ENCODE peak calls at places on chromosomes 2 and 18, in five cellular contexts. One of them, this sample, is unnamed.
A peak's percentile ranks its signal among the peaks of the same experiment; 100 is the strongest.

GRCh38 chr2:216345846-216346245 is 26.4 kb downstream of the MARCHF4 start:
- DNase-seq in HCT116: no peak
- DNase-seq in body of pancreas: no peak
- DNase-seq in A549: no peak
- DNase-seq in adrenal gland: no peak
- DNase-seq in this sample: no peak

GRCh38 chr2:45612741-45613140 is 1.7 kb upstream of the SRBD1 start:
- DNase-seq in body of pancreas: no peak
- DNase-seq in HCT116: no peak
- DNase-seq in adrenal gland: no peak
- DNase-seq in A549: peak; percentile 42
- DNase-seq in this sample: no peak

GRCh38 chr2:127577503-127577902 is 42.0 kb downstream of the MYO7B start:
- DNase-seq in body of pancreas: no peak
- DNase-seq in HCT116: no peak
- DNase-seq in A549: no peak
- DNase-seq in adrenal gland: no peak
- DNase-seq in this sample: no peak

GRCh38 chr2:32423536-32423935 is 66.7 kb downstream of the BIRC6 start:
- DNase-seq in HCT116: no peak
- DNase-seq in adrenal gland: peak; percentile 51
- DNase-seq in A549: no peak
- DNase-seq in body of pancreas: no peak
- DNase-seq in this sample: no peak

GRCh38 chr2:50546790-50547189 is 485.1 kb downstream of the NRXN1 start:
- DNase-seq in adrenal gland: no peak
- DNase-seq in HCT116: no peak
- DNase-seq in A549: no peak
- DNase-seq in body of pancreas: no peak
- DNase-seq in this sample: no peak

GRCh38 chr2:162241571-162241970 is 1.7 kb downstream of the FAP start:
- DNase-seq in A549: no peak
- DNase-seq in HCT116: no peak
- DNase-seq in adrenal gland: no peak
- DNase-seq in body of pancreas: no peak
- DNase-seq in this sample: no peak

GRCh38 chr2:232321156-232321816 is 57.3 kb upstream of the ALPP start:
- DNase-seq in HCT116: no peak
- DNase-seq in A549: no peak
- DNase-seq in adrenal gland: no peak
- DNase-seq in body of pancreas: no peak
- DNase-seq in this sample: peak; percentile 80

GRCh38 chr18:8912348-8913057 is 190.0 kb upstream of the NDUFV2 start:
- DNase-seq in body of pancreas: no peak
- DNase-seq in A549: no peak
- DNase-seq in HCT116: no peak
- DNase-seq in adrenal gland: no peak
- DNase-seq in this sample: no peak

GRCh38 chr2:86789687-86790133 is 1.0 kb downstream of the CD8A start:
- DNase-seq in body of pancreas: no peak
- DNase-seq in adrenal gland: no peak
- DNase-seq in A549: no peak
- DNase-seq in HCT116: no peak
- DNase-seq in this sample: no peak

GRCh38 chr18:75391275-75392115 is 36.0 kb downstream of the SMIM21 start:
- DNase-seq in A549: no peak
- DNase-seq in body of pancreas: no peak
- DNase-seq in adrenal gland: peak; percentile 10
- DNase-seq in HCT116: no peak
- DNase-seq in this sample: no peak

GRCh38 chr2:23452853-23453420 is 68.0 kb downstream of the KLHL29 start:
- DNase-seq in adrenal gland: no peak
- DNase-seq in HCT116: no peak
- DNase-seq in body of pancreas: no peak
- DNase-seq in A549: no peak
- DNase-seq in this sample: peak; percentile 81

GRCh38 chr2:25521665-25522387 is 151.6 kb downstream of the DTNB start:
- DNase-seq in body of pancreas: peak; percentile 19
- DNase-seq in HCT116: peak; percentile 35
- DNase-seq in A549: peak; percentile 76
- DNase-seq in adrenal gland: peak; percentile 42
- DNase-seq in this sample: no peak

GRCh38 chr2:25512707-25513106 is 160.7 kb downstream of the DTNB start:
- DNase-seq in HCT116: no peak
- DNase-seq in A549: peak; percentile 57
- DNase-seq in adrenal gland: no peak
- DNase-seq in body of pancreas: no peak
- DNase-seq in this sample: no peak

GRCh38 chr2:25514043-25514627 is 159.2 kb downstream of the DTNB start:
- DNase-seq in adrenal gland: no peak
- DNase-seq in HCT116: no peak
- DNase-seq in body of pancreas: no peak
- DNase-seq in A549: no peak
- DNase-seq in this sample: no peak

GRCh38 chr2:25521126-25521525 is 152.3 kb downstream of the DTNB start:
- DNase-seq in HCT116: no peak
- DNase-seq in body of pancreas: no peak
- DNase-seq in A549: no peak
- DNase-seq in adrenal gland: no peak
- DNase-seq in this sample: no peak

GRCh38 chr2:25517701-25518100 is 155.7 kb downstream of the DTNB start:
- DNase-seq in A549: no peak
- DNase-seq in adrenal gland: no peak
- DNase-seq in body of pancreas: no peak
- DNase-seq in HCT116: no peak
- DNase-seq in this sample: no peak
- H3K4me3 ChIP-seq in A549: no peak overlapping the region
- H3K4me3 ChIP-seq in adrenal gland: no peak overlapping the region
- H3K4me3 ChIP-seq in body of pancreas: no peak overlapping the region
- H3K4me3 ChIP-seq in HCT116: no peak overlapping the region
- H3K4me3 ChIP-seq in this sample: no peak overlapping the region

DNA sequence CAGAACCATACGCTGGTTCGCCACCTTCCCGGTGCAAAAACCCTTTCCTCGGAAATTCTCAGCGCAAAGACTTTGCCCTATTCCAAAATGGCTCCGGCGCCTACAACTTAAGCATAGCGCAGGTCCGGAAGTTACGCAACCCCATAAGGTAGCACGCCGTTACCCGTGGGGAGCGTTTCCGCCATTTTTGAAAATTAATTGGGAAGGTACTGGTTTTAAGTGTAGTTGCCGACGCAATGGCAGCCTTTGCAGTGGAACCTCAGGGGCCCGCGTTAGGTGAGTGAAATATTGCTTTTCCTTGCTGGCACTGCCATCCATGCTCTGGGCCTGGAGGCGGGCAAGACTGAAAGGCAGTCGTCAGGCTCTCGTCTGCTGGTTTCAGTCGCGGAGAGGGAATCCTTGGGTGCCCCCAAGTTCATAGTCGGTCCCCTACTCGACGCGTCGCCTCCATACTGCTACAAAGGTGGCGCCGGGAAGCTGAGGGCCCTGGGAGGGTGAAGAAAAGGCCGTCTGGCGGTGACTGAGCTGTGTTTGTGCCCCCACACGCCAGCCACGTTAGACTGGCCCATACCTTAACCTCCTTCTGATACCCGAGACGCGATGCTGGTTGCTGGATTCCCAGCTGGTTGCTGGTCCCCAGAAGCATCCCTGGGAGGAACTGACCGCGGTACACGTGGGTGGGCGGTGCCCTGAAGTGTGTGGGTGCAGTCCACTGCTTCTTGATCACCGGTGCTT is at the start of gene NUP35:
- DNase-seq in adrenal gland: peak; percentile 87
- DNase-seq in A549: peak; percentile 94
- DNase-seq in HCT116: peak; percentile 88
- DNase-seq in body of pancreas: peak; percentile 91
- DNase-seq in this sample: peak; percentile 89
- TF ChIP-seq POLR2A in adrenal gland: peak; percentile 44
- TF ChIP-seq POLR2A in A549: peak; percentile 45
- TF ChIP-seq POLR2A in HCT116: peak; percentile 59
- TF ChIP-seq POLR2A in body of pancreas: peak; percentile 76
- TF ChIP-seq POLR2A in this sample: no peak

GRCh38 chr2:64869126-64869525 is 120.1 kb upstream of the SLC1A4 start:
- DNase-seq in A549: no peak
- DNase-seq in adrenal gland: no peak
- DNase-seq in HCT116: no peak
- DNase-seq in body of pancreas: no peak
- DNase-seq in this sample: no peak

GRCh38 chr2:64874593-64874992 is 114.6 kb upstream of the SLC1A4 start:
- DNase-seq in adrenal gland: no peak
- DNase-seq in HCT116: no peak
- DNase-seq in A549: no peak
- DNase-seq in body of pancreas: no peak
- DNase-seq in this sample: no peak

GRCh38 chr2:64876137-64876647 is 113.0 kb upstream of the SLC1A4 start:
- DNase-seq in HCT116: peak; percentile 34
- DNase-seq in A549: peak; percentile 80
- DNase-seq in adrenal gland: peak; percentile 40
- DNase-seq in body of pancreas: no peak
- DNase-seq in this sample: peak; percentile 85

GRCh38 chr2:64875368-64875767 is 113.8 kb upstream of the SLC1A4 start:
- DNase-seq in adrenal gland: no peak
- DNase-seq in body of pancreas: no peak
- DNase-seq in A549: no peak
- DNase-seq in HCT116: no peak
- DNase-seq in this sample: no peak

DNA sequence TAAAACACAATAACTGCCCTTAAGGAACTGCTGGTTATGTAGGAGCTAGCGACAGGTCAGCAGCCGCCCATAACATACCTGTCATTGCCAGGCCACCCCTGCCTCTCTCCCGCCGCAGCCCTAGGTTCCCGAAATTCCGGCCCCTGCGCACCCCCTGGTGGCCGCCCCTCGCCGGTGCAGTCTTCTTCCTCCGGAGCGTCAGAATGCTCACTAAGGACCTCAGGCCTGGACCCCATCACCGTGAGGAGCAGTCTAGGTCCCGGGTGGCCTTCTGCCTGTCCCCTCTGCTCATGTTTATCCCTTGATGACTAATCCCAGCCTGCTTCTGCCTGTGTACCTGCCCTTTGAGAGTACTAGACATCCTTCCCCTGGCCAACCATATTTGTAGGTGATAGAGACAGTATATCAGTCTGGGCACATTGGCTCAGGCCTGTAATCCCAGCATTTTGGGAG is 115.7 kb upstream of the SLC1A4 start:
- DNase-seq in HCT116: peak; percentile 51
- DNase-seq in adrenal gland: peak; percentile 75
- DNase-seq in body of pancreas: peak; percentile 85
- DNase-seq in A549: peak; percentile 73
- DNase-seq in this sample: peak; percentile 98
- TF ChIP-seq CTCF in HCT116: peak; percentile 91
- TF ChIP-seq CTCF in adrenal gland: peak; percentile 93
- TF ChIP-seq CTCF in body of pancreas: peak; percentile 88
- TF ChIP-seq CTCF in A549: peak; percentile 95
- TF ChIP-seq CTCF in this sample: peak; percentile 91

GRCh38 chr18:41395695-41396094 is 559.3 kb upstream of the PIK3C3 start:
- DNase-seq in A549: no peak
- DNase-seq in HCT116: no peak
- DNase-seq in adrenal gland: no peak
- DNase-seq in body of pancreas: no peak
- DNase-seq in this sample: no peak

GRCh38 chr18:41389936-41390667 is 564.9 kb upstream of the PIK3C3 start:
- DNase-seq in A549: no peak
- DNase-seq in HCT116: no peak
- DNase-seq in adrenal gland: no peak
- DNase-seq in body of pancreas: no peak
- DNase-seq in this sample: no peak

GRCh38 chr18:41396861-41397260 is 558.2 kb upstream of the PIK3C3 start:
- DNase-seq in body of pancreas: no peak
- DNase-seq in A549: no peak
- DNase-seq in HCT116: no peak
- DNase-seq in adrenal gland: no peak
- DNase-seq in this sample: no peak

GRCh38 chr18:41396211-41396610 is 558.8 kb upstream of the PIK3C3 start:
- DNase-seq in A549: no peak
- DNase-seq in body of pancreas: no peak
- DNase-seq in HCT116: no peak
- DNase-seq in adrenal gland: no peak
- DNase-seq in this sample: no peak

GRCh38 chr18:41391616-41392610 is 563.1 kb upstream of the PIK3C3 start:
- DNase-seq in HCT116: no peak
- DNase-seq in body of pancreas: peak; percentile 48
- DNase-seq in adrenal gland: peak; percentile 39
- DNase-seq in A549: peak; percentile 48
- DNase-seq in this sample: no peak
- H3K4me3 ChIP-seq in HCT116: no peak overlapping the region
- H3K4me3 ChIP-seq in body of pancreas: no peak overlapping the region
- H3K4me3 ChIP-seq in adrenal gland: no peak overlapping the region
- H3K4me3 ChIP-seq in A549: no peak overlapping the region
- H3K4me3 ChIP-seq in this sample: no peak overlapping the region

GRCh38 chr18:778194-779007 is 33.6 kb downstream of the YES1 start:
- DNase-seq in HCT116: no peak
- DNase-seq in adrenal gland: no peak
- DNase-seq in body of pancreas: no peak
- DNase-seq in A549: no peak
- DNase-seq in this sample: no peak
- TF ChIP-seq POLR2A in HCT116: no peak
- TF ChIP-seq POLR2A in adrenal gland: no peak
- TF ChIP-seq POLR2A in body of pancreas: no peak
- TF ChIP-seq POLR2A in A549: no peak
- TF ChIP-seq POLR2A in this sample: no peak

GRCh38 chr2:150425121-150425559 is 62.3 kb downstream of the RND3 start:
- DNase-seq in adrenal gland: peak; percentile 30
- DNase-seq in body of pancreas: peak; percentile 14
- DNase-seq in HCT116: no peak
- DNase-seq in A549: no peak
- DNase-seq in this sample: no peak
- TF ChIP-seq CTCF in adrenal gland: peak; percentile 34
- TF ChIP-seq CTCF in body of pancreas: peak; percentile 16
- TF ChIP-seq CTCF in HCT116: no peak
- TF ChIP-seq CTCF in A549: no peak
- TF ChIP-seq CTCF in this sample: no peak